ENCODE peak calls at places on chromosomes 7 and 10, in ten cellular contexts. One of them, this sample, is unnamed.

GRCh38 chr7:47392241-47392759 is 189.6 kb downstream of the TNS3 start:
- DNase-seq in GM04503: peak
- DNase-seq in activated naive CD8-positive, alpha-beta T cell treated with anti-CD3 and anti-CD28 coated beads, Interleukin-2, amount 50 U/mL, for 24 hours: no peak
- DNase-seq in activated naive CD4-positive, alpha-beta T cell: no peak
- DNase-seq in AG10803: peak
- DNase-seq in gastrocnemius medialis: peak
- DNase-seq in B cell: no peak
- DNase-seq in HAP-1: no peak
- DNase-seq in RWPE2: no peak
- DNase-seq in stimulated activated CD8-positive, alpha-beta memory T cell treated with anti-CD3 and anti-CD28 coated beads, Interleukin-4, amount 100 ng/mL, for 1 hour: no peak
- DNase-seq in this sample: no peak

GRCh38 chr7:107370816-107371215 is 99.0 kb upstream of the GPR22 start:
- DNase-seq in HAP-1: no peak
- DNase-seq in stimulated activated CD8-positive, alpha-beta memory T cell treated with anti-CD3 and anti-CD28 coated beads, Interleukin-4, amount 100 ng/mL, for 1 hour: no peak
- DNase-seq in activated naive CD4-positive, alpha-beta T cell: no peak
- DNase-seq in RWPE2: no peak
- DNase-seq in B cell: no peak
- DNase-seq in activated naive CD8-positive, alpha-beta T cell treated with anti-CD3 and anti-CD28 coated beads, Interleukin-2, amount 50 U/mL, for 24 hours: no peak
- DNase-seq in gastrocnemius medialis: no peak
- DNase-seq in AG10803: no peak
- DNase-seq in GM04503: no peak
- DNase-seq in this sample: no peak

GRCh38 chr10:130257897-130258296 is 121.7 kb downstream of the GLRX3 start:
- DNase-seq in activated naive CD4-positive, alpha-beta T cell: no peak
- DNase-seq in activated naive CD8-positive, alpha-beta T cell treated with anti-CD3 and anti-CD28 coated beads, Interleukin-2, amount 50 U/mL, for 24 hours: no peak
- DNase-seq in AG10803: no peak
- DNase-seq in GM04503: no peak
- DNase-seq in RWPE2: no peak
- DNase-seq in HAP-1: no peak
- DNase-seq in stimulated activated CD8-positive, alpha-beta memory T cell treated with anti-CD3 and anti-CD28 coated beads, Interleukin-4, amount 100 ng/mL, for 1 hour: no peak
- DNase-seq in B cell: no peak
- DNase-seq in gastrocnemius medialis: no peak
- DNase-seq in this sample: no peak

GRCh38 chr7:130366561-130366960 is 13.7 kb upstream of the CPA1 start:
- DNase-seq in activated naive CD8-positive, alpha-beta T cell treated with anti-CD3 and anti-CD28 coated beads, Interleukin-2, amount 50 U/mL, for 24 hours: no peak
- DNase-seq in AG10803: no peak
- DNase-seq in stimulated activated CD8-positive, alpha-beta memory T cell treated with anti-CD3 and anti-CD28 coated beads, Interleukin-4, amount 100 ng/mL, for 1 hour: no peak
- DNase-seq in B cell: no peak
- DNase-seq in gastrocnemius medialis: no peak
- DNase-seq in HAP-1: no peak
- DNase-seq in RWPE2: peak
- DNase-seq in GM04503: no peak
- DNase-seq in activated naive CD4-positive, alpha-beta T cell: no peak
- DNase-seq in this sample: no peak

GRCh38 chr10:101625821-101626412 is 37.8 kb downstream of the DPCD start:
- DNase-seq in gastrocnemius medialis: peak
- DNase-seq in AG10803: no peak
- DNase-seq in stimulated activated CD8-positive, alpha-beta memory T cell treated with anti-CD3 and anti-CD28 coated beads, Interleukin-4, amount 100 ng/mL, for 1 hour: no peak
- DNase-seq in HAP-1: no peak
- DNase-seq in activated naive CD8-positive, alpha-beta T cell treated with anti-CD3 and anti-CD28 coated beads, Interleukin-2, amount 50 U/mL, for 24 hours: no peak
- DNase-seq in activated naive CD4-positive, alpha-beta T cell: no peak
- DNase-seq in RWPE2: no peak
- DNase-seq in GM04503: no peak
- DNase-seq in B cell: no peak
- DNase-seq in this sample: peak

GRCh38 chr10:97766996-97767924 is 4.5 kb downstream of the SFRP5 start:
- DNase-seq in AG10803: no peak
- DNase-seq in activated naive CD8-positive, alpha-beta T cell treated with anti-CD3 and anti-CD28 coated beads, Interleukin-2, amount 50 U/mL, for 24 hours: no peak
- DNase-seq in RWPE2: no peak
- DNase-seq in stimulated activated CD8-positive, alpha-beta memory T cell treated with anti-CD3 and anti-CD28 coated beads, Interleukin-4, amount 100 ng/mL, for 1 hour: no peak
- DNase-seq in HAP-1: no peak
- DNase-seq in B cell: no peak
- DNase-seq in activated naive CD4-positive, alpha-beta T cell: no peak
- DNase-seq in gastrocnemius medialis: no peak
- DNase-seq in GM04503: no peak
- DNase-seq in this sample: no peak

GRCh38 chr10:110610308-110610774 is 33.8 kb upstream of the RBM20 start:
- DNase-seq in stimulated activated CD8-positive, alpha-beta memory T cell treated with anti-CD3 and anti-CD28 coated beads, Interleukin-4, amount 100 ng/mL, for 1 hour: no peak
- DNase-seq in B cell: peak
- DNase-seq in RWPE2: no peak
- DNase-seq in activated naive CD4-positive, alpha-beta T cell: no peak
- DNase-seq in activated naive CD8-positive, alpha-beta T cell treated with anti-CD3 and anti-CD28 coated beads, Interleukin-2, amount 50 U/mL, for 24 hours: peak
- DNase-seq in HAP-1: peak
- DNase-seq in AG10803: peak
- DNase-seq in GM04503: no peak
- DNase-seq in gastrocnemius medialis: peak
- DNase-seq in this sample: no peak

GRCh38 chr10:123331438-123331837 is 177.2 kb downstream of the BUB3 start:
- DNase-seq in AG10803: no peak
- DNase-seq in activated naive CD8-positive, alpha-beta T cell treated with anti-CD3 and anti-CD28 coated beads, Interleukin-2, amount 50 U/mL, for 24 hours: no peak
- DNase-seq in stimulated activated CD8-positive, alpha-beta memory T cell treated with anti-CD3 and anti-CD28 coated beads, Interleukin-4, amount 100 ng/mL, for 1 hour: no peak
- DNase-seq in activated naive CD4-positive, alpha-beta T cell: no peak
- DNase-seq in B cell: no peak
- DNase-seq in HAP-1: no peak
- DNase-seq in RWPE2: no peak
- DNase-seq in GM04503: no peak
- DNase-seq in gastrocnemius medialis: no peak
- DNase-seq in this sample: no peak

GRCh38 chr10:3887885-3888476 is 103.0 kb upstream of the KLF6 start:
- DNase-seq in RWPE2: peak
- DNase-seq in gastrocnemius medialis: peak
- DNase-seq in activated naive CD4-positive, alpha-beta T cell: no peak
- DNase-seq in stimulated activated CD8-positive, alpha-beta memory T cell treated with anti-CD3 and anti-CD28 coated beads, Interleukin-4, amount 100 ng/mL, for 1 hour: peak
- DNase-seq in AG10803: peak
- DNase-seq in HAP-1: no peak
- DNase-seq in B cell: no peak
- DNase-seq in activated naive CD8-positive, alpha-beta T cell treated with anti-CD3 and anti-CD28 coated beads, Interleukin-2, amount 50 U/mL, for 24 hours: no peak
- DNase-seq in GM04503: peak
- DNase-seq in this sample: no peak

GRCh38 chr10:85995791-85996190 is 370.8 kb downstream of the GRID1 start:
- DNase-seq in gastrocnemius medialis: no peak
- DNase-seq in B cell: no peak
- DNase-seq in activated naive CD4-positive, alpha-beta T cell: no peak
- DNase-seq in stimulated activated CD8-positive, alpha-beta memory T cell treated with anti-CD3 and anti-CD28 coated beads, Interleukin-4, amount 100 ng/mL, for 1 hour: no peak
- DNase-seq in GM04503: no peak
- DNase-seq in HAP-1: peak
- DNase-seq in RWPE2: no peak
- DNase-seq in activated naive CD8-positive, alpha-beta T cell treated with anti-CD3 and anti-CD28 coated beads, Interleukin-2, amount 50 U/mL, for 24 hours: peak
- DNase-seq in AG10803: peak
- DNase-seq in this sample: no peak

GRCh38 chr10:35691522-35692236 is 49.6 kb upstream of the FZD8 start:
- DNase-seq in GM04503: no peak
- DNase-seq in activated naive CD8-positive, alpha-beta T cell treated with anti-CD3 and anti-CD28 coated beads, Interleukin-2, amount 50 U/mL, for 24 hours: no peak
- DNase-seq in B cell: no peak
- DNase-seq in activated naive CD4-positive, alpha-beta T cell: no peak
- DNase-seq in HAP-1: no peak
- DNase-seq in AG10803: no peak
- DNase-seq in gastrocnemius medialis: no peak
- DNase-seq in stimulated activated CD8-positive, alpha-beta memory T cell treated with anti-CD3 and anti-CD28 coated beads, Interleukin-4, amount 100 ng/mL, for 1 hour: no peak
- DNase-seq in RWPE2: no peak
- DNase-seq in this sample: no peak

GRCh38 chr7:50227623-50228618 is 76.6 kb upstream of the IKZF1 start:
- DNase-seq in AG10803: no peak
- DNase-seq in gastrocnemius medialis: no peak
- DNase-seq in B cell: no peak
- DNase-seq in activated naive CD8-positive, alpha-beta T cell treated with anti-CD3 and anti-CD28 coated beads, Interleukin-2, amount 50 U/mL, for 24 hours: no peak
- DNase-seq in activated naive CD4-positive, alpha-beta T cell: no peak
- DNase-seq in GM04503: no peak
- DNase-seq in RWPE2: no peak
- DNase-seq in HAP-1: no peak
- DNase-seq in stimulated activated CD8-positive, alpha-beta memory T cell treated with anti-CD3 and anti-CD28 coated beads, Interleukin-4, amount 100 ng/mL, for 1 hour: no peak
- DNase-seq in this sample: no peak

GRCh38 chr10:84593546-84593945 is 265.2 kb downstream of the CCSER2 start:
- DNase-seq in AG10803: no peak
- DNase-seq in GM04503: no peak
- DNase-seq in activated naive CD4-positive, alpha-beta T cell: no peak
- DNase-seq in gastrocnemius medialis: no peak
- DNase-seq in B cell: no peak
- DNase-seq in activated naive CD8-positive, alpha-beta T cell treated with anti-CD3 and anti-CD28 coated beads, Interleukin-2, amount 50 U/mL, for 24 hours: no peak
- DNase-seq in RWPE2: no peak
- DNase-seq in HAP-1: no peak
- DNase-seq in stimulated activated CD8-positive, alpha-beta memory T cell treated with anti-CD3 and anti-CD28 coated beads, Interleukin-4, amount 100 ng/mL, for 1 hour: no peak
- DNase-seq in this sample: no peak

GRCh38 chr7:13829914-13830603 is 159.4 kb downstream of the ETV1 start:
- DNase-seq in B cell: no peak
- DNase-seq in AG10803: peak
- DNase-seq in activated naive CD4-positive, alpha-beta T cell: no peak
- DNase-seq in HAP-1: no peak
- DNase-seq in stimulated activated CD8-positive, alpha-beta memory T cell treated with anti-CD3 and anti-CD28 coated beads, Interleukin-4, amount 100 ng/mL, for 1 hour: no peak
- DNase-seq in GM04503: no peak
- DNase-seq in activated naive CD8-positive, alpha-beta T cell treated with anti-CD3 and anti-CD28 coated beads, Interleukin-2, amount 50 U/mL, for 24 hours: no peak
- DNase-seq in RWPE2: no peak
- DNase-seq in gastrocnemius medialis: no peak
- DNase-seq in this sample: no peak

GRCh38 chr7:7271094-7271874 is 88.9 kb downstream of the C1GALT1 start:
- DNase-seq in RWPE2: no peak
- DNase-seq in HAP-1: peak
- DNase-seq in activated naive CD4-positive, alpha-beta T cell: no peak
- DNase-seq in gastrocnemius medialis: no peak
- DNase-seq in B cell: no peak
- DNase-seq in AG10803: peak
- DNase-seq in GM04503: no peak
- DNase-seq in stimulated activated CD8-positive, alpha-beta memory T cell treated with anti-CD3 and anti-CD28 coated beads, Interleukin-4, amount 100 ng/mL, for 1 hour: no peak
- DNase-seq in activated naive CD8-positive, alpha-beta T cell treated with anti-CD3 and anti-CD28 coated beads, Interleukin-2, amount 50 U/mL, for 24 hours: no peak
- DNase-seq in this sample: no peak

GRCh38 chr10:49484501-49485230 is 54.3 kb downstream of the ERCC6 start:
- DNase-seq in gastrocnemius medialis: no peak
- DNase-seq in activated naive CD4-positive, alpha-beta T cell: no peak
- DNase-seq in HAP-1: no peak
- DNase-seq in RWPE2: no peak
- DNase-seq in AG10803: peak
- DNase-seq in GM04503: peak
- DNase-seq in stimulated activated CD8-positive, alpha-beta memory T cell treated with anti-CD3 and anti-CD28 coated beads, Interleukin-4, amount 100 ng/mL, for 1 hour: no peak
- DNase-seq in B cell: no peak
- DNase-seq in activated naive CD8-positive, alpha-beta T cell treated with anti-CD3 and anti-CD28 coated beads, Interleukin-2, amount 50 U/mL, for 24 hours: no peak
- DNase-seq in this sample: no peak

GRCh38 chr10:28410420-28411135 is 107.7 kb upstream of the MPP7 start:
- DNase-seq in GM04503: no peak
- DNase-seq in B cell: no peak
- DNase-seq in activated naive CD8-positive, alpha-beta T cell treated with anti-CD3 and anti-CD28 coated beads, Interleukin-2, amount 50 U/mL, for 24 hours: no peak
- DNase-seq in RWPE2: no peak
- DNase-seq in activated naive CD4-positive, alpha-beta T cell: no peak
- DNase-seq in AG10803: no peak
- DNase-seq in gastrocnemius medialis: no peak
- DNase-seq in stimulated activated CD8-positive, alpha-beta memory T cell treated with anti-CD3 and anti-CD28 coated beads, Interleukin-4, amount 100 ng/mL, for 1 hour: no peak
- DNase-seq in HAP-1: no peak
- DNase-seq in this sample: no peak

GRCh38 chr10:50579491-50580259 is 44.1 kb downstream of the SGMS1 start:
- DNase-seq in B cell: no peak
- DNase-seq in AG10803: no peak
- DNase-seq in HAP-1: no peak
- DNase-seq in GM04503: no peak
- DNase-seq in activated naive CD4-positive, alpha-beta T cell: no peak
- DNase-seq in RWPE2: no peak
- DNase-seq in stimulated activated CD8-positive, alpha-beta memory T cell treated with anti-CD3 and anti-CD28 coated beads, Interleukin-4, amount 100 ng/mL, for 1 hour: no peak
- DNase-seq in gastrocnemius medialis: no peak
- DNase-seq in activated naive CD8-positive, alpha-beta T cell treated with anti-CD3 and anti-CD28 coated beads, Interleukin-2, amount 50 U/mL, for 24 hours: no peak
- DNase-seq in this sample: no peak

GRCh38 chr10:128219295-128219694 is 93.1 kb upstream of the MKI67 start:
- DNase-seq in B cell: no peak
- DNase-seq in activated naive CD4-positive, alpha-beta T cell: no peak
- DNase-seq in stimulated activated CD8-positive, alpha-beta memory T cell treated with anti-CD3 and anti-CD28 coated beads, Interleukin-4, amount 100 ng/mL, for 1 hour: no peak
- DNase-seq in RWPE2: no peak
- DNase-seq in AG10803: no peak
- DNase-seq in activated naive CD8-positive, alpha-beta T cell treated with anti-CD3 and anti-CD28 coated beads, Interleukin-2, amount 50 U/mL, for 24 hours: no peak
- DNase-seq in HAP-1: no peak
- DNase-seq in GM04503: no peak
- DNase-seq in gastrocnemius medialis: no peak
- DNase-seq in this sample: no peak

GRCh38 chr7:43590862-43591550 is 8.1 kb downstream of the STK17A start:
- DNase-seq in gastrocnemius medialis: no peak
- DNase-seq in HAP-1: no peak
- DNase-seq in activated naive CD8-positive, alpha-beta T cell treated with anti-CD3 and anti-CD28 coated beads, Interleukin-2, amount 50 U/mL, for 24 hours: peak
- DNase-seq in B cell: no peak
- DNase-seq in RWPE2: no peak
- DNase-seq in AG10803: no peak
- DNase-seq in GM04503: no peak
- DNase-seq in stimulated activated CD8-positive, alpha-beta memory T cell treated with anti-CD3 and anti-CD28 coated beads, Interleukin-4, amount 100 ng/mL, for 1 hour: no peak
- DNase-seq in activated naive CD4-positive, alpha-beta T cell: no peak
- DNase-seq in this sample: no peak

GRCh38 chr10:29991382-29991781 is 68.0 kb downstream of the JCAD start:
- DNase-seq in GM04503: no peak
- DNase-seq in HAP-1: no peak
- DNase-seq in activated naive CD4-positive, alpha-beta T cell: no peak
- DNase-seq in stimulated activated CD8-positive, alpha-beta memory T cell treated with anti-CD3 and anti-CD28 coated beads, Interleukin-4, amount 100 ng/mL, for 1 hour: no peak
- DNase-seq in activated naive CD8-positive, alpha-beta T cell treated with anti-CD3 and anti-CD28 coated beads, Interleukin-2, amount 50 U/mL, for 24 hours: no peak
- DNase-seq in gastrocnemius medialis: no peak
- DNase-seq in B cell: no peak
- DNase-seq in RWPE2: no peak
- DNase-seq in AG10803: no peak
- DNase-seq in this sample: no peak

GRCh38 chr10:60646966-60647796 is 131.1 kb upstream of the CDK1 start:
- DNase-seq in activated naive CD4-positive, alpha-beta T cell: no peak
- DNase-seq in AG10803: peak
- DNase-seq in RWPE2: no peak
- DNase-seq in HAP-1: peak
- DNase-seq in B cell: no peak
- DNase-seq in activated naive CD8-positive, alpha-beta T cell treated with anti-CD3 and anti-CD28 coated beads, Interleukin-2, amount 50 U/mL, for 24 hours: peak
- DNase-seq in stimulated activated CD8-positive, alpha-beta memory T cell treated with anti-CD3 and anti-CD28 coated beads, Interleukin-4, amount 100 ng/mL, for 1 hour: no peak
- DNase-seq in gastrocnemius medialis: no peak
- DNase-seq in GM04503: no peak
- DNase-seq in this sample: no peak

GRCh38 chr10:45379891-45380540 is 6.0 kb downstream of the ALOX5 start:
- DNase-seq in RWPE2: no peak
- DNase-seq in GM04503: no peak
- DNase-seq in activated naive CD4-positive, alpha-beta T cell: no peak
- DNase-seq in AG10803: no peak
- DNase-seq in B cell: no peak
- DNase-seq in gastrocnemius medialis: peak
- DNase-seq in activated naive CD8-positive, alpha-beta T cell treated with anti-CD3 and anti-CD28 coated beads, Interleukin-2, amount 50 U/mL, for 24 hours: no peak
- DNase-seq in HAP-1: no peak
- DNase-seq in stimulated activated CD8-positive, alpha-beta memory T cell treated with anti-CD3 and anti-CD28 coated beads, Interleukin-4, amount 100 ng/mL, for 1 hour: no peak
- DNase-seq in this sample: no peak

GRCh38 chr10:110209926-110210662 is 2.7 kb downstream of the MXI1 start:
- DNase-seq in activated naive CD4-positive, alpha-beta T cell: peak
- DNase-seq in gastrocnemius medialis: peak
- DNase-seq in AG10803: peak
- DNase-seq in stimulated activated CD8-positive, alpha-beta memory T cell treated with anti-CD3 and anti-CD28 coated beads, Interleukin-4, amount 100 ng/mL, for 1 hour: no peak
- DNase-seq in activated naive CD8-positive, alpha-beta T cell treated with anti-CD3 and anti-CD28 coated beads, Interleukin-2, amount 50 U/mL, for 24 hours: peak
- DNase-seq in GM04503: no peak
- DNase-seq in RWPE2: no peak
- DNase-seq in HAP-1: no peak
- DNase-seq in B cell: peak
- DNase-seq in this sample: no peak

GRCh38 chr10:103808784-103809183 is 46.6 kb downstream of the SH3PXD2A start:
- DNase-seq in AG10803: no peak
- DNase-seq in activated naive CD8-positive, alpha-beta T cell treated with anti-CD3 and anti-CD28 coated beads, Interleukin-2, amount 50 U/mL, for 24 hours: no peak
- DNase-seq in gastrocnemius medialis: no peak
- DNase-seq in GM04503: no peak
- DNase-seq in RWPE2: no peak
- DNase-seq in B cell: no peak
- DNase-seq in activated naive CD4-positive, alpha-beta T cell: no peak
- DNase-seq in stimulated activated CD8-positive, alpha-beta memory T cell treated with anti-CD3 and anti-CD28 coated beads, Interleukin-4, amount 100 ng/mL, for 1 hour: no peak
- DNase-seq in HAP-1: no peak
- DNase-seq in this sample: no peak

GRCh38 chr10:10092581-10092980 is 925.1 kb upstream of the CELF2 start:
- DNase-seq in stimulated activated CD8-positive, alpha-beta memory T cell treated with anti-CD3 and anti-CD28 coated beads, Interleukin-4, amount 100 ng/mL, for 1 hour: no peak
- DNase-seq in B cell: no peak
- DNase-seq in GM04503: no peak
- DNase-seq in HAP-1: no peak
- DNase-seq in activated naive CD4-positive, alpha-beta T cell: no peak
- DNase-seq in RWPE2: no peak
- DNase-seq in AG10803: peak
- DNase-seq in activated naive CD8-positive, alpha-beta T cell treated with anti-CD3 and anti-CD28 coated beads, Interleukin-2, amount 50 U/mL, for 24 hours: no peak
- DNase-seq in gastrocnemius medialis: no peak
- DNase-seq in this sample: no peak

GRCh38 chr7:133978502-133979295 is 148.4 kb upstream of the LRGUK start:
- DNase-seq in gastrocnemius medialis: no peak
- DNase-seq in AG10803: no peak
- DNase-seq in B cell: no peak
- DNase-seq in GM04503: no peak
- DNase-seq in RWPE2: no peak
- DNase-seq in HAP-1: no peak
- DNase-seq in activated naive CD8-positive, alpha-beta T cell treated with anti-CD3 and anti-CD28 coated beads, Interleukin-2, amount 50 U/mL, for 24 hours: no peak
- DNase-seq in stimulated activated CD8-positive, alpha-beta memory T cell treated with anti-CD3 and anti-CD28 coated beads, Interleukin-4, amount 100 ng/mL, for 1 hour: no peak
- DNase-seq in activated naive CD4-positive, alpha-beta T cell: no peak
- DNase-seq in this sample: no peak

GRCh38 chr7:91520645-91521044 is 256.4 kb downstream of the FZD1 start:
- DNase-seq in activated naive CD4-positive, alpha-beta T cell: no peak
- DNase-seq in activated naive CD8-positive, alpha-beta T cell treated with anti-CD3 and anti-CD28 coated beads, Interleukin-2, amount 50 U/mL, for 24 hours: no peak
- DNase-seq in RWPE2: no peak
- DNase-seq in gastrocnemius medialis: no peak
- DNase-seq in GM04503: no peak
- DNase-seq in stimulated activated CD8-positive, alpha-beta memory T cell treated with anti-CD3 and anti-CD28 coated beads, Interleukin-4, amount 100 ng/mL, for 1 hour: no peak
- DNase-seq in AG10803: no peak
- DNase-seq in HAP-1: no peak
- DNase-seq in B cell: no peak
- DNase-seq in this sample: peak